ENCODE peak calls at places on chromosomes 11 and 22, in nine cellular contexts. One of them, this sample, is unnamed.

GRCh38 chr22:39039306-39040126 is 1.1 kb upstream of the APOBEC3F start:
- DNase-seq in retina: no peak
- DNase-seq in AG09309: no peak
- DNase-seq in activated CD4-positive, alpha-beta T cell treated with anti-CD3 and anti-CD28 coated beads, Interleukin-2, amount 10 ng/mL, durations not matched to agents 7 days and 5 days: no peak
- DNase-seq in WTC11: no peak
- DNase-seq in T-cell: no peak
- DNase-seq in NCI-H345: no peak
- DNase-seq in CD8-positive, alpha-beta memory T cell: no peak
- DNase-seq in stimulated activated CD4-positive, alpha-beta T cell treated with anti-CD3 and anti-CD28 coated beads, Interleukin-12 subunit alpha, Interleukin-12 subunit beta, amount 100 ng/mL, for 48 hours: no peak
- DNase-seq in this sample: no peak

GRCh38 chr22:49941507-49942316 is 18.9 kb upstream of the PIM3 start:
- DNase-seq in stimulated activated CD4-positive, alpha-beta T cell treated with anti-CD3 and anti-CD28 coated beads, Interleukin-12 subunit alpha, Interleukin-12 subunit beta, amount 100 ng/mL, for 48 hours: no peak
- DNase-seq in activated CD4-positive, alpha-beta T cell treated with anti-CD3 and anti-CD28 coated beads, Interleukin-2, amount 10 ng/mL, durations not matched to agents 7 days and 5 days: no peak
- DNase-seq in retina: no peak
- DNase-seq in T-cell: no peak
- DNase-seq in CD8-positive, alpha-beta memory T cell: no peak
- DNase-seq in AG09309: no peak
- DNase-seq in NCI-H345: no peak
- DNase-seq in WTC11: no peak
- DNase-seq in this sample: no peak

GRCh38 chr11:95134491-95134890 is 44.8 kb downstream of the ENDOD1 start:
- DNase-seq in retina: no peak
- DNase-seq in activated CD4-positive, alpha-beta T cell treated with anti-CD3 and anti-CD28 coated beads, Interleukin-2, amount 10 ng/mL, durations not matched to agents 7 days and 5 days: no peak
- DNase-seq in NCI-H345: peak
- DNase-seq in T-cell: no peak
- DNase-seq in WTC11: no peak
- DNase-seq in stimulated activated CD4-positive, alpha-beta T cell treated with anti-CD3 and anti-CD28 coated beads, Interleukin-12 subunit alpha, Interleukin-12 subunit beta, amount 100 ng/mL, for 48 hours: no peak
- DNase-seq in CD8-positive, alpha-beta memory T cell: no peak
- DNase-seq in AG09309: peak
- DNase-seq in this sample: no peak

GRCh38 chr22:44455151-44455962 is 42.7 kb downstream of the RTL6 start:
- DNase-seq in T-cell: peak
- DNase-seq in stimulated activated CD4-positive, alpha-beta T cell treated with anti-CD3 and anti-CD28 coated beads, Interleukin-12 subunit alpha, Interleukin-12 subunit beta, amount 100 ng/mL, for 48 hours: peak
- DNase-seq in NCI-H345: no peak
- DNase-seq in CD8-positive, alpha-beta memory T cell: peak
- DNase-seq in WTC11: no peak
- DNase-seq in AG09309: no peak
- DNase-seq in retina: no peak
- DNase-seq in activated CD4-positive, alpha-beta T cell treated with anti-CD3 and anti-CD28 coated beads, Interleukin-2, amount 10 ng/mL, durations not matched to agents 7 days and 5 days: peak
- DNase-seq in this sample: peak

GRCh38 chr11:87281496-87281895 is 243.8 kb downstream of the TMEM135 start:
- DNase-seq in retina: no peak
- DNase-seq in WTC11: no peak
- DNase-seq in CD8-positive, alpha-beta memory T cell: no peak
- DNase-seq in stimulated activated CD4-positive, alpha-beta T cell treated with anti-CD3 and anti-CD28 coated beads, Interleukin-12 subunit alpha, Interleukin-12 subunit beta, amount 100 ng/mL, for 48 hours: no peak
- DNase-seq in activated CD4-positive, alpha-beta T cell treated with anti-CD3 and anti-CD28 coated beads, Interleukin-2, amount 10 ng/mL, durations not matched to agents 7 days and 5 days: no peak
- DNase-seq in AG09309: peak
- DNase-seq in T-cell: no peak
- DNase-seq in NCI-H345: no peak
- DNase-seq in this sample: no peak

GRCh38 chr11:69307421-69307820 is 13.5 kb downstream of the MYEOV start:
- DNase-seq in CD8-positive, alpha-beta memory T cell: no peak
- DNase-seq in activated CD4-positive, alpha-beta T cell treated with anti-CD3 and anti-CD28 coated beads, Interleukin-2, amount 10 ng/mL, durations not matched to agents 7 days and 5 days: no peak
- DNase-seq in NCI-H345: no peak
- DNase-seq in T-cell: no peak
- DNase-seq in retina: no peak
- DNase-seq in stimulated activated CD4-positive, alpha-beta T cell treated with anti-CD3 and anti-CD28 coated beads, Interleukin-12 subunit alpha, Interleukin-12 subunit beta, amount 100 ng/mL, for 48 hours: no peak
- DNase-seq in AG09309: no peak
- DNase-seq in WTC11: no peak
- DNase-seq in this sample: no peak

GRCh38 chr22:32354360-32355351 is 3.0 kb upstream of the RFPL3 start:
- DNase-seq in CD8-positive, alpha-beta memory T cell: no peak
- DNase-seq in WTC11: no peak
- DNase-seq in activated CD4-positive, alpha-beta T cell treated with anti-CD3 and anti-CD28 coated beads, Interleukin-2, amount 10 ng/mL, durations not matched to agents 7 days and 5 days: no peak
- DNase-seq in T-cell: no peak
- DNase-seq in NCI-H345: no peak
- DNase-seq in AG09309: no peak
- DNase-seq in stimulated activated CD4-positive, alpha-beta T cell treated with anti-CD3 and anti-CD28 coated beads, Interleukin-12 subunit alpha, Interleukin-12 subunit beta, amount 100 ng/mL, for 48 hours: no peak
- DNase-seq in retina: no peak
- DNase-seq in this sample: no peak

GRCh38 chr11:117523680-117524079 is 196.0 kb downstream of the CEP164 start:
- DNase-seq in T-cell: no peak
- DNase-seq in stimulated activated CD4-positive, alpha-beta T cell treated with anti-CD3 and anti-CD28 coated beads, Interleukin-12 subunit alpha, Interleukin-12 subunit beta, amount 100 ng/mL, for 48 hours: no peak
- DNase-seq in NCI-H345: no peak
- DNase-seq in retina: no peak
- DNase-seq in WTC11: no peak
- DNase-seq in CD8-positive, alpha-beta memory T cell: no peak
- DNase-seq in activated CD4-positive, alpha-beta T cell treated with anti-CD3 and anti-CD28 coated beads, Interleukin-2, amount 10 ng/mL, durations not matched to agents 7 days and 5 days: no peak
- DNase-seq in AG09309: no peak
- DNase-seq in this sample: no peak

GRCh38 chr22:42313804-42314581 is 43.5 kb upstream of the TCF20 start:
- DNase-seq in NCI-H345: peak
- DNase-seq in stimulated activated CD4-positive, alpha-beta T cell treated with anti-CD3 and anti-CD28 coated beads, Interleukin-12 subunit alpha, Interleukin-12 subunit beta, amount 100 ng/mL, for 48 hours: no peak
- DNase-seq in CD8-positive, alpha-beta memory T cell: no peak
- DNase-seq in activated CD4-positive, alpha-beta T cell treated with anti-CD3 and anti-CD28 coated beads, Interleukin-2, amount 10 ng/mL, durations not matched to agents 7 days and 5 days: peak
- DNase-seq in WTC11: peak
- DNase-seq in AG09309: no peak
- DNase-seq in T-cell: peak
- DNase-seq in retina: peak
- DNase-seq in this sample: no peak

GRCh38 chr11:77981346-77981947 is 13.0 kb downstream of the INTS4 start:
- DNase-seq in AG09309: no peak
- DNase-seq in CD8-positive, alpha-beta memory T cell: no peak
- DNase-seq in WTC11: no peak
- DNase-seq in T-cell: no peak
- DNase-seq in activated CD4-positive, alpha-beta T cell treated with anti-CD3 and anti-CD28 coated beads, Interleukin-2, amount 10 ng/mL, durations not matched to agents 7 days and 5 days: no peak
- DNase-seq in retina: no peak
- DNase-seq in stimulated activated CD4-positive, alpha-beta T cell treated with anti-CD3 and anti-CD28 coated beads, Interleukin-12 subunit alpha, Interleukin-12 subunit beta, amount 100 ng/mL, for 48 hours: no peak
- DNase-seq in NCI-H345: no peak
- DNase-seq in this sample: no peak

GRCh38 chr11:98411777-98412176 is 609.0 kb upstream of the CNTN5 start:
- DNase-seq in activated CD4-positive, alpha-beta T cell treated with anti-CD3 and anti-CD28 coated beads, Interleukin-2, amount 10 ng/mL, durations not matched to agents 7 days and 5 days: no peak
- DNase-seq in NCI-H345: no peak
- DNase-seq in T-cell: no peak
- DNase-seq in AG09309: no peak
- DNase-seq in stimulated activated CD4-positive, alpha-beta T cell treated with anti-CD3 and anti-CD28 coated beads, Interleukin-12 subunit alpha, Interleukin-12 subunit beta, amount 100 ng/mL, for 48 hours: no peak
- DNase-seq in CD8-positive, alpha-beta memory T cell: no peak
- DNase-seq in retina: peak
- DNase-seq in WTC11: no peak
- DNase-seq in this sample: no peak

GRCh38 chr11:2265396-2265795 is 5.0 kb downstream of the ASCL2 start:
- DNase-seq in NCI-H345: no peak
- DNase-seq in retina: no peak
- DNase-seq in CD8-positive, alpha-beta memory T cell: no peak
- DNase-seq in WTC11: no peak
- DNase-seq in AG09309: no peak
- DNase-seq in activated CD4-positive, alpha-beta T cell treated with anti-CD3 and anti-CD28 coated beads, Interleukin-2, amount 10 ng/mL, durations not matched to agents 7 days and 5 days: peak
- DNase-seq in stimulated activated CD4-positive, alpha-beta T cell treated with anti-CD3 and anti-CD28 coated beads, Interleukin-12 subunit alpha, Interleukin-12 subunit beta, amount 100 ng/mL, for 48 hours: no peak
- DNase-seq in T-cell: no peak
- DNase-seq in this sample: no peak

GRCh38 chr11:22454461-22454860 is 116.3 kb downstream of the SLC17A6 start:
- DNase-seq in retina: no peak
- DNase-seq in NCI-H345: no peak
- DNase-seq in WTC11: no peak
- DNase-seq in AG09309: no peak
- DNase-seq in stimulated activated CD4-positive, alpha-beta T cell treated with anti-CD3 and anti-CD28 coated beads, Interleukin-12 subunit alpha, Interleukin-12 subunit beta, amount 100 ng/mL, for 48 hours: no peak
- DNase-seq in activated CD4-positive, alpha-beta T cell treated with anti-CD3 and anti-CD28 coated beads, Interleukin-2, amount 10 ng/mL, durations not matched to agents 7 days and 5 days: no peak
- DNase-seq in T-cell: no peak
- DNase-seq in CD8-positive, alpha-beta memory T cell: no peak
- DNase-seq in this sample: no peak

GRCh38 chr11:8501838-8502237 is 92.2 kb downstream of the STK33 start:
- DNase-seq in WTC11: no peak
- DNase-seq in AG09309: no peak
- DNase-seq in T-cell: no peak
- DNase-seq in retina: no peak
- DNase-seq in activated CD4-positive, alpha-beta T cell treated with anti-CD3 and anti-CD28 coated beads, Interleukin-2, amount 10 ng/mL, durations not matched to agents 7 days and 5 days: no peak
- DNase-seq in CD8-positive, alpha-beta memory T cell: no peak
- DNase-seq in NCI-H345: no peak
- DNase-seq in stimulated activated CD4-positive, alpha-beta T cell treated with anti-CD3 and anti-CD28 coated beads, Interleukin-12 subunit alpha, Interleukin-12 subunit beta, amount 100 ng/mL, for 48 hours: no peak
- DNase-seq in this sample: no peak

This sample was measured in T-helper 22 cell.